ENCODE peak calls at places on chromosomes 13 and 19, in seven cellular contexts. Y, F, Z, T, S, R and G are unnamed samples.

GRCh38 chr19:6108721-6109633 is 1.3 kb downstream of the RFX2 start:
- DNase-seq in Y (peak; percentile 60), F (peak; percentile 88), Z (no peak), T (no peak), S (no peak), R (peak; percentile 39), G (no peak)

GRCh38 chr19:37470216-37470615 is 1.1 kb downstream of the ZNF570 start:
- DNase-seq in Y (no peak), F (no peak), Z (no peak), T (no peak), S (no peak), R (no peak), G (no peak)

GRCh38 chr19:7682175-7682855 is 1.7 kb downstream of the TRAPPC5 start:
- DNase-seq in Y (no peak), F (no peak), Z (no peak), T (no peak), S (no peak), R (no peak), G (no peak)

GRCh38 chr13:41467546-41467945 is 10.2 kb downstream of the RGCC start:
- DNase-seq in Y (no peak), F (no peak), Z (no peak), T (no peak), S (no peak), R (no peak), G (no peak)

GRCh38 chr19:43936219-43936618 is 1.1 kb upstream of the ZNF45 start:
- DNase-seq in Y (no peak), F (no peak), Z (no peak), T (no peak), S (no peak), R (no peak), G (no peak)

GRCh38 chr19:40217921-40218890 is at the start of gene TTC9B:
- DNase-seq in Y (peak; percentile 66), F (no peak), Z (no peak), T (no peak), S (no peak), R (peak; percentile 46), G (no peak)

GRCh38 chr13:52348081-52348480 is 57.9 kb downstream of the THSD1 start:
- DNase-seq in Y (no peak), F (peak; percentile 94), Z (no peak), T (peak; percentile 34), S (no peak), R (no peak), G (no peak)

GRCh38 chr19:33086955-33087354 is 6.0 kb downstream of the GPATCH1 start:
- DNase-seq in Y (no peak), F (no peak), Z (no peak), T (no peak), S (no peak), R (no peak), G (no peak)

GRCh38 chr19:32404939-32405430 is 585 bp upstream of the DPY19L3 start:
- DNase-seq in Y (peak; percentile 36), F (peak; percentile 42), Z (no peak), T (no peak), S (no peak), R (peak; percentile 22), G (no peak)

GRCh38 chr19:48553676-48554384 is 1.9 kb downstream of the SULT2B1 start:
- DNase-seq in Y (no peak), F (peak; percentile 28), Z (no peak), T (no peak), S (no peak), R (no peak), G (no peak)

GRCh38 chr13:35255241-35255640 is 221.2 kb downstream of the MAB21L1 start:
- DNase-seq in Y (no peak), F (no peak), Z (no peak), T (no peak), S (no peak), R (no peak), G (no peak)

GRCh38 chr13:78604782-78605611 is 1.6 kb upstream of the POU4F1 start:
- DNase-seq in Y (no peak), F (no peak), Z (no peak), T (no peak), S (no peak), R (no peak), G (no peak)

GRCh38 chr19:33409035-33409434 is 35.5 kb downstream of the CEBPG start:
- DNase-seq in Y (no peak), F (no peak), Z (no peak), T (no peak), S (no peak), R (no peak), G (peak; percentile 56)

GRCh38 chr19:6687117-6687516 is 17.2 kb upstream of the TNFSF14 start:
- DNase-seq in Y (no peak), F (no peak), Z (no peak), T (no peak), S (no peak), R (no peak), G (peak; percentile 1)

GRCh38 chr13:51158365-51158764 is 47.3 kb upstream of the C13orf42 start:
- DNase-seq in Y (no peak), F (no peak), Z (no peak), T (no peak), S (no peak), R (no peak), G (no peak)

GRCh38 chr19:17079710-17080440 is 4.3 kb downstream of the MYO9B start:
- DNase-seq in Y (peak; percentile 78), F (peak; percentile 98), Z (no peak), T (peak; percentile 61), S (peak; percentile 23), R (peak; percentile 65), G (no peak)

GRCh38 chr19:4445963-4446668 is 11.5 kb downstream of the UBXN6 start:
- DNase-seq in Y (no peak), F (no peak), Z (no peak), T (no peak), S (no peak), R (no peak), G (no peak)

GRCh38 chr19:47377208-47377701 is 28.1 kb downstream of the DHX34 start:
- DNase-seq in Y (no peak), F (no peak), Z (peak; percentile 75), T (no peak), S (peak; percentile 57), R (no peak), G (no peak)

GRCh38 chr19:10091370-10091687 is 5.2 kb downstream of the SHFL start:
- DNase-seq in Y (no peak), F (no peak), Z (no peak), T (no peak), S (no peak), R (no peak), G (no peak)

GRCh38 chr19:28257396-28257795 is 955.6 kb downstream of the UQCRFS1 start:
- DNase-seq in Y (no peak), F (no peak), Z (no peak), T (no peak), S (no peak), R (no peak), G (no peak)

GRCh38 chr13:113035209-113035800 is 66.3 kb downstream of the MCF2L start:
- DNase-seq in Y (no peak), F (no peak), Z (no peak), T (no peak), S (no peak), R (no peak), G (no peak)

GRCh38 chr13:22012676-22013075 is 341.8 kb downstream of the FGF9 start:
- DNase-seq in Y (no peak), F (no peak), Z (no peak), T (no peak), S (peak; percentile 42), R (no peak), G (no peak)

GRCh38 chr19:6527893-6528543 is 2.8 kb upstream of the TNFSF9 start:
- DNase-seq in Y (no peak), F (no peak), Z (no peak), T (no peak), S (no peak), R (no peak), G (no peak)

GRCh38 chr19:35828694-35829301 is 16.2 kb upstream of the PRODH2 start:
- DNase-seq in Y (peak; percentile 44), F (peak; percentile 50), Z (no peak), T (no peak), S (no peak), R (peak; percentile 80), G (no peak)

GRCh38 chr13:74115138-74115537 is 19.1 kb downstream of the KLF12 start:
- DNase-seq in Y (no peak), F (peak; percentile 78), Z (no peak), T (no peak), S (no peak), R (no peak), G (no peak)

GRCh38 chr13:43905435-43906031 is 25.8 kb downstream of the LACC1 start:
- DNase-seq in Y (peak; percentile 40), F (peak; percentile 72), Z (peak; percentile 52), T (peak; percentile 58), S (peak; percentile 40), R (peak; percentile 41), G (no peak)

GRCh38 chr19:54684537-54684936 is 21.8 kb downstream of the LILRB4 start:
- DNase-seq in Y (no peak), F (no peak), Z (no peak), T (no peak), S (no peak), R (no peak), G (no peak)

GRCh38 chr19:3476830-3477229 is 3.5 kb downstream of the SMIM24 start:
- DNase-seq in Y (no peak), F (no peak), Z (no peak), T (no peak), S (no peak), R (no peak), G (no peak)

GRCh38 chr13:50228527-50228926 is 213.3 kb downstream of the KCNRG start:
- DNase-seq in Y (no peak), F (no peak), Z (no peak), T (no peak), S (no peak), R (no peak), G (no peak)

GRCh38 chr19:4547303-4548237 is 7.7 kb upstream of the LRG1 start:
- DNase-seq in Y (no peak), F (no peak), Z (no peak), T (no peak), S (peak; percentile 30), R (no peak), G (peak; percentile 92)

GRCh38 chr19:22526661-22527272 is 104.6 kb upstream of the ZNF98 start:
- DNase-seq in Y (no peak), F (no peak), Z (no peak), T (no peak), S (no peak), R (no peak), G (no peak)

GRCh38 chr13:90869580-90869979 is 477.9 kb upstream of the MIR17HG start:
- DNase-seq in Y (no peak), F (no peak), Z (no peak), T (no peak), S (no peak), R (no peak), G (no peak)

GRCh38 chr13:75124415-75124814 is 357.6 kb downstream of the TBC1D4 start:
- DNase-seq in Y (no peak), F (no peak), Z (no peak), T (no peak), S (no peak), R (no peak), G (no peak)

GRCh38 chr13:112962911-112963625 is 5.9 kb upstream of the MCF2L start:
- DNase-seq in Y (no peak), F (no peak), Z (no peak), T (no peak), S (no peak), R (no peak), G (no peak)

GRCh38 chr13:69324109-69324886 is 783.3 kb upstream of the ATXN8OS start:
- DNase-seq in Y (no peak), F (no peak), Z (peak; percentile 22), T (peak; percentile 1), S (peak; percentile 45), R (no peak), G (no peak)

GRCh38 chr19:16435999-16436650 is 35.6 kb downstream of the EPS15L1 start:
- DNase-seq in Y (no peak), F (peak; percentile 29), Z (no peak), T (no peak), S (no peak), R (no peak), G (no peak)

GRCh38 chr19:54434112-54434861 is 14.7 kb upstream of the LENG8 start:
- DNase-seq in Y (no peak), F (no peak), Z (no peak), T (no peak), S (no peak), R (no peak), G (no peak)